ENCODE peak calls at places on chromosomes 16 and 17, in nine cellular contexts. F is body of pancreas; O is cardiac muscle cell; A is heart right ventricle; Y is colonic mucosa; M is iPS DF 6.9; Q is CD8-positive, alpha-beta memory T cell; J is hepatocyte; Z is left ventricle myocardium inferior. T is an unnamed sample.

GRCh38 chr17:48586355-48586924 is 3.6 kb downstream of the HOXB3 start:
- DNase-seq in Q (peak; percentile 15), Z (no peak), M (no peak), J (no peak), F (no peak), O (no peak), Y (no peak), A (no peak), T (no peak)

GRCh38 chr17:74773871-74774286 is 2.3 kb downstream of the NAT9 start:
- DNase-seq in F (no peak), Z (no peak), Q (no peak), Y (no peak), J (no peak), A (no peak), M (no peak), O (peak; percentile 78), T (no peak)

GRCh38 chr17:32590974-32591373 is 104.2 kb downstream of the CDK5R1 start:
- DNase-seq in Q (no peak), Y (no peak), A (no peak), M (no peak), O (no peak), J (no peak), F (peak; percentile 10), Z (no peak), T (no peak)

GRCh38 chr17:41519501-41520224 is 973 bp upstream of the KRT15 start:
- DNase-seq in Q (no peak), M (no peak), O (no peak), F (peak; percentile 53), Z (no peak), A (no peak), Y (no peak), J (no peak), T (no peak)

GRCh38 chr16:48971571-48972071 is 310.0 kb downstream of the CBLN1 start:
- DNase-seq in Z (no peak), Q (no peak), J (no peak), Y (no peak), M (no peak), F (no peak), A (no peak), O (no peak), T (no peak)

GRCh38 chr16:29943846-29944669 is 17.8 kb upstream of the TMEM219 start:
- DNase-seq in O (peak; percentile 98), J (peak; percentile 91), A (no peak), M (peak; percentile 47), Z (no peak), Q (no peak), F (peak; percentile 44), Y (peak; percentile 84), T (no peak)

GRCh38 chr16:59593256-59593655 is 859.1 kb upstream of the GOT2 start:
- DNase-seq in M (no peak), Q (no peak), Y (no peak), J (no peak), Z (no peak), F (no peak), A (no peak), O (peak; percentile 43), T (no peak)

GRCh38 chr17:29575511-29576213 is 7.2 kb downstream of the TP53I13 start:
- DNase-seq in J (no peak), Y (peak; percentile 20), M (no peak), Q (no peak), F (peak; percentile 5), O (no peak), A (no peak), Z (peak; percentile 13), T (no peak)

GRCh38 chr16:24135624-24136296 is 120.4 kb upstream of the CACNG3 start:
- DNase-seq in Y (no peak), J (no peak), M (no peak), A (no peak), O (no peak), Q (no peak), F (no peak), Z (no peak), T (no peak)

GRCh38 chr16:48201515-48202201 is 42.4 kb upstream of the LONP2 start:
- DNase-seq in A (no peak), J (no peak), O (no peak), Y (no peak), M (no peak), F (peak; percentile 43), Q (no peak), Z (no peak), T (no peak)

GRCh38 chr16:81715358-81716196 is 63.5 kb upstream of the PLCG2 start:
- DNase-seq in F (no peak), A (no peak), Q (peak; percentile 12), Z (no peak), M (no peak), Y (no peak), J (no peak), O (no peak), T (no peak)

GRCh38 chr16:3431779-3432219 is 11.5 kb downstream of the ZNF597 start:
- DNase-seq in J (no peak), Z (peak; percentile 45), O (peak; percentile 56), F (peak; percentile 44), A (peak; percentile 61), Q (peak; percentile 38), M (no peak), Y (peak; percentile 55), T (no peak)

GRCh38 chr16:88766975-88767374 is 18.0 kb downstream of the PIEZO1 start:
- DNase-seq in A (no peak), J (no peak), M (no peak), F (no peak), Z (no peak), Y (no peak), Q (no peak), O (no peak), T (no peak)

GRCh38 chr16:88764913-88765349 is 20.1 kb downstream of the PIEZO1 start:
- DNase-seq in F (peak; percentile 77), M (no peak), Q (no peak), Y (no peak), Z (no peak), O (no peak), J (peak; percentile 83), A (no peak), T (no peak)

GRCh38 chr16:88768041-88768876 is 16.8 kb downstream of the PIEZO1 start:
- DNase-seq in F (peak; percentile 73), Z (no peak), J (peak; percentile 45), M (no peak), Y (peak; percentile 55), A (peak; percentile 53), O (peak; percentile 87), Q (no peak), T (no peak)

GRCh38 chr16:88769617-88770458 is 15.2 kb downstream of the PIEZO1 start:
- DNase-seq in F (peak; percentile 71), Y (peak; percentile 76), Q (no peak), O (no peak), Z (no peak), J (peak; percentile 86), M (no peak), A (no peak), T (no peak)

GRCh38 chr16:88767546-88767945 is 17.5 kb downstream of the PIEZO1 start:
- DNase-seq in Y (no peak), Q (no peak), A (no peak), Z (no peak), J (no peak), F (no peak), M (no peak), O (no peak), T (no peak)
- H3K27ac ChIP-seq in Y (no peak overlapping the region), Q (peak overlapping the region; percentile 51), A (no peak overlapping the region), Z (no peak overlapping the region), J (no peak overlapping the region), F (peak overlapping the region; percentile 54), M (no peak overlapping the region), O (peak overlapping the region; percentile 83), T (no peak overlapping the region)

DNA sequence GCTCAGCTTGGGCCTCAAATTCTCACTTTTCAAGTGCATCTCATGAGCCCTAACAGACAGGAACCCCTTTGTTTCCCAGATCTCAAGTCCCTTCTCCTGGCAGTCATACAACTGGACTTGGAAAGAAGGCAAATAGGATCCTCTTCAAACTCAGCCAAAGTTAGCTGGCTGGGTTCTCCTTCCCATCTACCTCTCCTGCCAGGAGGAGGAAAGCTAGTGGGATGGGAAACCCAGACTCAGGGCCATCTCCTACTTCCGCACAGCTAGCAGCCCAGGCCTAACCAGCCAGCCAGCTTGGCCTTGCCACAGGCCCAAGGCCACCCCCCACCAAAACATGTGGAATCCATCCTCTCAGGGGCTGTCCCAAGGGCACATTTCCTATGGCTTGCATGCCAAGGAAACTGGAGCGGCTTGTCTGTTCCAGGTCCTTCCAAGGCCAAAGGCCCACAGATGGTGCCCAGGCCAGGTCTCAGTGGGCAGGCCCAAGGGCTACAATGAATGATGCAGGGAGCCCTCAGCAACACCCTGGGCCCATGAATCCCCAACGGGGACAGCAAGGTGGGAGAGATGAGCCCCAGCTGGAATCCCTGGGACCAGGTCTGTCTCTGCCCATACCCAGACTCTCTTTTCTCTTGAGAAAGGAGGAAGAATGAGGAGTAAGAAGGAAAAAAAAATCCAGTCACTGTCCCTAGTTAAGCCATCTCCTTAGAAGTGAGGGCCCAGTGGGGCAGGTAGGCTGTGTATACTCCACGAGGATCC is 1.7 kb downstream of the SMARCD2 start:
- DNase-seq in Q (no peak), F (peak; percentile 36), A (peak; percentile 39), M (no peak), O (peak; percentile 56), J (no peak), Y (no peak), Z (peak; percentile 57), T (peak; percentile 18)
- H3K27ac ChIP-seq in Q (peak overlapping the region; percentile 88), F (peak overlapping the region; percentile 65), A (peak overlapping the region; percentile 95), M (no peak overlapping the region), O (peak overlapping the region; percentile 84), J (peak overlapping the region; percentile 88), Y (peak overlapping the region; percentile 92), Z (peak overlapping the region; percentile 98), T (peak overlapping the region; percentile 92)

GRCh38 chr17:7839890-7840260 is 5.9 kb downstream of the KDM6B start:
- DNase-seq in A (no peak), O (peak; percentile 47), Y (no peak), Z (no peak), M (no peak), F (no peak), Q (no peak), J (peak; percentile 47), T (no peak)
- H3K27ac ChIP-seq in A (peak overlapping the region; percentile 100), O (peak overlapping the region; percentile 94), Y (peak overlapping the region; percentile 77), Z (peak overlapping the region; percentile 45), M (no peak overlapping the region), F (no peak overlapping the region), Q (no peak overlapping the region), J (peak overlapping the region; percentile 99), T (no peak overlapping the region)

GRCh38 chr16:50244140-50244503 is 22.2 kb upstream of the ADCY7 start:
- DNase-seq in J (no peak), Y (no peak), O (no peak), Q (no peak), A (no peak), F (no peak), M (no peak), Z (no peak), T (no peak)

GRCh38 chr16:50244504-50245416 is 21.6 kb upstream of the ADCY7 start:
- DNase-seq in M (no peak), Y (peak; percentile 21), F (no peak), A (no peak), O (no peak), J (no peak), Z (no peak), Q (no peak), T (no peak)

GRCh38 chr16:50246299-50247122 is 19.8 kb upstream of the ADCY7 start:
- DNase-seq in J (no peak), Y (peak; percentile 29), M (no peak), Q (no peak), F (peak; percentile 22), A (peak; percentile 38), Z (no peak), O (no peak), T (no peak)

GRCh38 chr16:50247123-50247905 is 19.0 kb upstream of the ADCY7 start:
- DNase-seq in F (no peak), A (no peak), Z (no peak), O (no peak), J (no peak), M (no peak), Y (no peak), Q (no peak), T (no peak)

GRCh38 chr16:50245417-50246298 is 20.7 kb upstream of the ADCY7 start:
- DNase-seq in Z (no peak), Y (peak; percentile 79), Q (peak; percentile 35), O (peak; percentile 48), F (peak; percentile 66), J (peak; percentile 75), M (no peak), A (peak; percentile 54), T (peak; percentile 26)
- H3K27ac ChIP-seq in Z (peak overlapping the region; percentile 25), Y (no peak overlapping the region), Q (peak overlapping the region; percentile 51), O (no peak overlapping the region), F (no peak overlapping the region), J (no peak overlapping the region), M (no peak overlapping the region), A (no peak overlapping the region), T (peak overlapping the region; percentile 49)